ENCODE peak calls at places on chromosomes 3 and 15, in five cellular contexts. U, X, E, A and K are unnamed samples.
A peak's percentile ranks its signal among the peaks of the same experiment; 100 is the strongest.

GRCh38 chr15:27850961-27851636 is 248.0 kb downstream of the OCA2 start:
- DNase-seq in A (no peak), U (no peak), X (no peak), E (no peak), K (no peak)

GRCh38 chr3:156674046-156674910 is at the start of gene TIPARP:
- DNase-seq in X (peak; percentile 94), U (peak; percentile 99), E (peak; percentile 92), A (peak; percentile 98), K (peak; percentile 97)

GRCh38 chr3:119967353-119968006 is 126.8 kb downstream of the GSK3B start:
- DNase-seq in A (no peak), U (no peak), X (no peak), E (no peak), K (no peak)

GRCh38 chr15:59180946-59181345 is 25.7 kb upstream of the LDHAL6B start:
- DNase-seq in U (no peak), E (no peak), A (no peak), X (no peak), K (no peak)

GRCh38 chr3:140904521-140904920 is 37.1 kb upstream of the SLC25A36 start:
- DNase-seq in X (no peak), U (no peak), A (no peak), E (no peak), K (no peak)

GRCh38 chr3:128950223-128950938 is 43.5 kb downstream of the CFAP92 start:
- DNase-seq in X (peak; percentile 21), E (no peak), A (peak; percentile 44), U (peak; percentile 53), K (peak; percentile 59)

GRCh38 chr3:42090973-42091731 is at the start of gene TRAK1:
- DNase-seq in U (no peak), A (no peak), E (no peak), X (no peak), K (no peak)

GRCh38 chr3:108296239-108296638 is at the start of gene HHLA2:
- DNase-seq in U (no peak), X (no peak), E (no peak), A (peak; percentile 40), K (no peak)

GRCh38 chr3:29465836-29466235 is 185.0 kb downstream of the RBMS3 start:
- DNase-seq in A (no peak), X (no peak), E (no peak), U (peak; percentile 49), K (no peak)

GRCh38 chr3:18153571-18154173 is 271.5 kb downstream of the SATB1 start:
- DNase-seq in E (no peak), U (no peak), A (peak; percentile 86), X (peak; percentile 48), K (peak; percentile 58)

GRCh38 chr3:118075873-118076272 is 958.8 kb downstream of the IGSF11 start:
- DNase-seq in A (no peak), U (no peak), E (no peak), X (no peak), K (no peak)

GRCh38 chr15:88241060-88241459 is 15.5 kb downstream of the NTRK3 start:
- DNase-seq in E (no peak), X (no peak), A (no peak), U (no peak), K (no peak)

GRCh38 chr15:66004618-66005262 is 135.4 kb downstream of the RAB11A start:
- DNase-seq in A (peak; percentile 26), U (no peak), X (no peak), E (peak; percentile 48), K (peak; percentile 39)

GRCh38 chr3:165643433-165643824 is 193.8 kb downstream of the BCHE start:
- DNase-seq in X (no peak), E (no peak), A (peak; percentile 5), U (no peak), K (no peak)

GRCh38 chr15:75031773-75032302 is 8.4 kb downstream of the PPCDC start:
- DNase-seq in X (no peak), U (no peak), E (no peak), A (no peak), K (no peak)

GRCh38 chr3:142244056-142244455 is 18.7 kb upstream of the GK5 start:
- DNase-seq in X (no peak), E (no peak), U (no peak), A (no peak), K (no peak)

GRCh38 chr15:70351391-70351790 is 253.7 kb upstream of the TLE3 start:
- DNase-seq in A (no peak), X (no peak), E (no peak), U (no peak), K (no peak)

GRCh38 chr15:25727116-25727515 is 136.0 kb downstream of the ATP10A start:
- DNase-seq in X (no peak), U (peak; percentile 4), E (no peak), A (no peak), K (no peak)

GRCh38 chr3:180680097-180680430 is 775 bp upstream of the CCDC39 start:
- DNase-seq in E (peak; percentile 41), A (peak; percentile 32), U (peak; percentile 38), X (no peak), K (peak; percentile 2)

GRCh38 chr3:69081583-69082262 is 1.6 kb upstream of the UBA3 start:
- DNase-seq in A (peak; percentile 43), X (no peak), U (peak; percentile 38), E (no peak), K (no peak)

GRCh38 chr3:53817809-53818208 is 28.4 kb downstream of the CHDH start:
- DNase-seq in E (no peak), X (no peak), U (no peak), A (no peak), K (no peak)

GRCh38 chr3:106797461-106797860 is 579.8 kb upstream of the CCDC54 start:
- DNase-seq in U (no peak), A (no peak), E (no peak), X (no peak), K (no peak)

GRCh38 chr3:89570465-89570864 is 463.0 kb downstream of the EPHA3 start:
- DNase-seq in A (no peak), X (no peak), U (no peak), E (no peak), K (no peak)

GRCh38 chr3:14534379-14535191 is 5.6 kb downstream of the GRIP2 start:
- DNase-seq in E (peak; percentile 36), A (no peak), U (peak; percentile 68), X (no peak), K (no peak)

GRCh38 chr3:133376805-133377204 is 23.1 kb upstream of the BFSP2 start:
- DNase-seq in U (no peak), E (peak; percentile 23), A (peak; percentile 6), X (no peak), K (peak; percentile 17)
- TF ChIP-seq MAX in U (no peak), E (no peak), A (no peak), X (peak; percentile 38), K (peak; percentile 10)

DNA sequence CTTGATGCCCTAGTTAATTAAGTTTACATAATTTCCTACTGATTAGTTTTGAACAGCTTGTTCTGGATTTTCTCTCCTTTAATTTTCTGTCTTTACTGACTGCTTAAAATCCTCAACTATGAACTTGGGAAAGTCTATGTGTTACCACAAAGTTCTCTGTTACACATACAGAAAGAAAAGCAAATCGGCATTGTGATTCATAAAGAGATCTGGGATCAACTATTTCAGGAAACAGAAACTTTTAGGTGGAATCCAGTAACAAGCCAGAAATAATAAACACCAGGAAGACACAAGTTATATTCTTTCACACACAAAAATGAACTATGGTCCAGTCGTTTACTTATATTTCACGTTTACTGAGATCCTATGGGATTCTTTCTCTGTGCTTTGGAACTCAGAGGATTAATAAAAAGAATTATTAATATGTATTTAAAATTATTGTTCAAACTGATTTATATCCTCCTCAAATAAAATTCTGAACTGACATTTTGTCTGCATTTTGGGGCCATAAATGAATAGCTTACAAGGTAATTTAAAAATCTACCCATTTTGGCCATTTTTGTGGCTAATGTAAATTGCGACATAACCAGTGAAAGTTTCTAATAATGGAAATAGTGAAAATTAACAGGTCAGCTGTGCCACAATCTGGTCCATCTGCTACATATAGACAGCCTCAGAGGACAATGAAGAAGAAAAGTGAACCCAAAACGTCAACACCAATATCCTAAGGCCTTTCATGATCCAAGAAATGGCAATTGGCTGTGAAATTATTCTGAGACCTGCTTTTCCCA is 113.7 kb downstream of the FRMD5 start:
- DNase-seq in X (no peak), A (no peak), E (no peak), U (no peak), K (no peak)
- TF ChIP-seq MAX in X (no peak), A (no peak), E (no peak), U (no peak), K (no peak)

GRCh38 chr3:150114273-150114672 is 143.6 kb upstream of the PFN2 start:
- DNase-seq in X (no peak), A (no peak), E (no peak), U (no peak), K (no peak)

GRCh38 chr3:150118219-150118618 is 147.5 kb upstream of the PFN2 start:
- DNase-seq in A (no peak), U (no peak), X (no peak), E (no peak), K (no peak)

GRCh38 chr3:150117076-150117475 is 146.4 kb upstream of the PFN2 start:
- DNase-seq in A (no peak), X (no peak), E (no peak), U (no peak), K (no peak)

GRCh38 chr3:150110097-150110496 is 139.4 kb upstream of the PFN2 start:
- DNase-seq in A (peak; percentile 21), E (no peak), U (no peak), X (no peak), K (no peak)

DNA sequence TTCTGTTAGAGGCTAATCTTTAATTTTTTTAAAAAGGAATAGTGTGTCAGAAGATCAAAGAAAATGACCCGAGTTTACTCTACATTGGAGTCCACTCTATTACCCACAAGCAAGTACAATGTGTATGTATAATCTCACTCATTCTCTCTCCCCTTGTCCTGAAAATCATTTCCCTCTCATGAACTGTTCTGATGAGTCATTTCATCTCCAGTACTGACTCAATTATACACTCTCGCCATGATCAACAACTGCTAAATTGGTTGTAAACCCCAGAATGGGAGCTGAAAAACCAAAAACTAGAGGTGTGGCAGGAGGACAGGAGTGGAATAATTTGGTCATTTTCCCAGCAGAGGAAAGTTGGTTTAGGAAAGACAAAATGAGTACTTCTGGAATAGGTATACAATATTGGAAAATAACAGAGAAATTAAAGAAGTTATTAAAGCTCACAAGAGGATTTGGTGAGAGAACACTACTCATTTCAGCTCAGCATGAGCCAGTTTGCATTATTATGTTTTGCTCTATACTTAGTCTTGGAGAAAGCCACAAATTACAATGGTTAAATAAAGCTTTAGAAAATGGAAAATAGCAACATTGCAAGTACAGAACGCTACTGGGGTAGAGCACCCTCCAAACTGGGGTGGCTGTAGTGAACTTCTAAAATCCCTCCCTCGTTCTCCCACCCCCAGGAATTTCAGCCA is 144.3 kb upstream of the PFN2 start:
- DNase-seq in X (no peak), E (no peak), A (no peak), U (no peak), K (no peak)
- TF ChIP-seq MAX in X (no peak), E (no peak), A (no peak), U (no peak), K (no peak)

DNA sequence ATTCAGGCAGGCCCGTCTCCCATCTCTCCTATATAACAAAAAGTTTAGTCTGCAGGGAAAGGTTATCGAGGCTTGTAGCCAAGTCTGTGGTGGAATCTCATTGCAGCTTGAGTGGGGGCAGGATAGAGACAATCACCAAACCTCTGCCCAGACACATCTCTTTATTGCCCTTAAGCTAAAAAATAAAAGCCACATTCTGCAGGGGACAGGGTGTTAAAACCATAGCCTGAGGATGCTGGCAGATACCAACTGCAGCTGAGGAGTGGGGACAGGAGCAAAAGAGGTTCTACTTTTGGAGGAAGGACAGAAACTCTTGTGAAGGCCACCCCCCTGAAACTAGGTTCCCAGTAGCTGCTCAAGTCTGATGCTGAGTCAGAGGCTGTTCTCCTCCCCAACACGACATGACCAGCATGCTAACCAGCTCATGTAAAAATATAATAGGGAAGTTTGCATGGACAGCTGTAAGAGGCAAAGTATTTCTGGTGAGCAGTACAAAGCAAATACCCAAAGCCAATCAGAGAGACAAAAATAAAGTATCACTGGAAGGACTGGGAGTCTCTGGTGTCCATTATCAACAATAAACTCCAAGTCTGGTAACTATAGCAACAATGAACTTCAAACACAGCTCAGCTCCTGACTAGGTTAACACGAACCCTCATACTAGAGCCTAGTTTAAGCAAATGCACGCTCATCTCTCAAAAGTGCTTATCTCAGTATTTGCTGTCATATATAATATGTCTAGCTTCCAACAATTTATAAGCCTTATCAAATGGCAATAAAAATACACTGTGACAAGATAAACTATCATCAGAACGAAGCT is 362.2 kb upstream of the SLCO3A1 start:
- DNase-seq in A (peak; percentile 50), U (no peak), E (no peak), X (no peak), K (peak; percentile 53)
- TF ChIP-seq MAX in A (no peak), U (no peak), E (no peak), X (no peak), K (no peak)